ENCODE peak calls at places on chromosomes 13 and 19, in seven cellular contexts. One of them, this sample, is unnamed.

GRCh38 chr19:49502866-49503581 is 6.8 kb downstream of the RPS11 start:
- DNase-seq in H9: peak
- DNase-seq in activated naive CD8-positive, alpha-beta T cell treated with anti-CD3 and anti-CD28 coated beads, Interleukin-2, amount 50 U/mL, for 24 hours: no peak
- DNase-seq in psoas muscle: peak
- DNase-seq in NCI-H1694 treated with DMSO at 0.1 percent for 48 hours: peak
- DNase-seq in AG10803: peak
- DNase-seq in heart right ventricle: peak
- DNase-seq in this sample: no peak

GRCh38 chr19:41863209-41863931 is 3.3 kb downstream of the RPS19 start:
- DNase-seq in H9: no peak
- DNase-seq in activated naive CD8-positive, alpha-beta T cell treated with anti-CD3 and anti-CD28 coated beads, Interleukin-2, amount 50 U/mL, for 24 hours: no peak
- DNase-seq in psoas muscle: no peak
- DNase-seq in NCI-H1694 treated with DMSO at 0.1 percent for 48 hours: no peak
- DNase-seq in AG10803: no peak
- DNase-seq in heart right ventricle: no peak
- DNase-seq in this sample: no peak

GRCh38 chr13:50588736-50589135 is 254.8 kb downstream of the DLEU7 start:
- DNase-seq in H9: no peak
- DNase-seq in activated naive CD8-positive, alpha-beta T cell treated with anti-CD3 and anti-CD28 coated beads, Interleukin-2, amount 50 U/mL, for 24 hours: no peak
- DNase-seq in psoas muscle: no peak
- DNase-seq in NCI-H1694 treated with DMSO at 0.1 percent for 48 hours: no peak
- DNase-seq in AG10803: no peak
- DNase-seq in heart right ventricle: no peak
- DNase-seq in this sample: no peak

GRCh38 chr19:42295831-42296525 is 6.0 kb upstream of the PRR19 start:
- DNase-seq in H9: peak
- DNase-seq in activated naive CD8-positive, alpha-beta T cell treated with anti-CD3 and anti-CD28 coated beads, Interleukin-2, amount 50 U/mL, for 24 hours: peak
- DNase-seq in psoas muscle: peak
- DNase-seq in NCI-H1694 treated with DMSO at 0.1 percent for 48 hours: peak
- DNase-seq in AG10803: peak
- DNase-seq in heart right ventricle: peak
- DNase-seq in this sample: peak

GRCh38 chr13:20118268-20119140 is 42.3 kb downstream of the GJA3 start:
- DNase-seq in H9: peak
- DNase-seq in activated naive CD8-positive, alpha-beta T cell treated with anti-CD3 and anti-CD28 coated beads, Interleukin-2, amount 50 U/mL, for 24 hours: no peak
- DNase-seq in psoas muscle: peak
- DNase-seq in NCI-H1694 treated with DMSO at 0.1 percent for 48 hours: no peak
- DNase-seq in AG10803: peak
- DNase-seq in heart right ventricle: peak
- DNase-seq in this sample: peak

GRCh38 chr13:28730762-28731161 is 12.0 kb upstream of the SLC46A3 start:
- DNase-seq in H9: no peak
- DNase-seq in activated naive CD8-positive, alpha-beta T cell treated with anti-CD3 and anti-CD28 coated beads, Interleukin-2, amount 50 U/mL, for 24 hours: no peak
- DNase-seq in psoas muscle: no peak
- DNase-seq in NCI-H1694 treated with DMSO at 0.1 percent for 48 hours: no peak
- DNase-seq in AG10803: no peak
- DNase-seq in heart right ventricle: no peak
- DNase-seq in this sample: no peak

GRCh38 chr19:52492201-52492960 is 35.1 kb upstream of the ZNF808 start:
- DNase-seq in H9: peak
- DNase-seq in activated naive CD8-positive, alpha-beta T cell treated with anti-CD3 and anti-CD28 coated beads, Interleukin-2, amount 50 U/mL, for 24 hours: no peak
- DNase-seq in psoas muscle: no peak
- DNase-seq in NCI-H1694 treated with DMSO at 0.1 percent for 48 hours: no peak
- DNase-seq in AG10803: no peak
- DNase-seq in heart right ventricle: no peak
- DNase-seq in this sample: no peak

GRCh38 chr19:30068528-30069395 is 126.7 kb downstream of the URI1 start:
- DNase-seq in H9: peak
- DNase-seq in activated naive CD8-positive, alpha-beta T cell treated with anti-CD3 and anti-CD28 coated beads, Interleukin-2, amount 50 U/mL, for 24 hours: no peak
- DNase-seq in psoas muscle: no peak
- DNase-seq in NCI-H1694 treated with DMSO at 0.1 percent for 48 hours: no peak
- DNase-seq in AG10803: no peak
- DNase-seq in heart right ventricle: no peak
- DNase-seq in this sample: no peak

GRCh38 chr13:106117035-106117434 is 418.4 kb downstream of the EFNB2 start:
- DNase-seq in H9: no peak
- DNase-seq in activated naive CD8-positive, alpha-beta T cell treated with anti-CD3 and anti-CD28 coated beads, Interleukin-2, amount 50 U/mL, for 24 hours: no peak
- DNase-seq in psoas muscle: no peak
- DNase-seq in NCI-H1694 treated with DMSO at 0.1 percent for 48 hours: no peak
- DNase-seq in AG10803: peak
- DNase-seq in heart right ventricle: no peak
- DNase-seq in this sample: no peak

GRCh38 chr13:33379597-33379996 is 94.0 kb upstream of the STARD13 start:
- DNase-seq in H9: peak
- DNase-seq in activated naive CD8-positive, alpha-beta T cell treated with anti-CD3 and anti-CD28 coated beads, Interleukin-2, amount 50 U/mL, for 24 hours: no peak
- DNase-seq in psoas muscle: no peak
- DNase-seq in NCI-H1694 treated with DMSO at 0.1 percent for 48 hours: no peak
- DNase-seq in AG10803: no peak
- DNase-seq in heart right ventricle: no peak
- DNase-seq in this sample: no peak

GRCh38 chr13:91346848-91347211 is 657 bp upstream of the MIR17HG start:
- DNase-seq in H9: peak
- DNase-seq in activated naive CD8-positive, alpha-beta T cell treated with anti-CD3 and anti-CD28 coated beads, Interleukin-2, amount 50 U/mL, for 24 hours: peak
- DNase-seq in psoas muscle: no peak
- DNase-seq in NCI-H1694 treated with DMSO at 0.1 percent for 48 hours: no peak
- DNase-seq in AG10803: no peak
- DNase-seq in heart right ventricle: no peak
- DNase-seq in this sample: no peak

GRCh38 chr19:5407356-5407755 is 47.9 kb upstream of the ZNRF4 start:
- DNase-seq in H9: no peak
- DNase-seq in activated naive CD8-positive, alpha-beta T cell treated with anti-CD3 and anti-CD28 coated beads, Interleukin-2, amount 50 U/mL, for 24 hours: no peak
- DNase-seq in psoas muscle: no peak
- DNase-seq in NCI-H1694 treated with DMSO at 0.1 percent for 48 hours: no peak
- DNase-seq in AG10803: peak
- DNase-seq in heart right ventricle: no peak
- DNase-seq in this sample: no peak

GRCh38 chr13:106882222-106882621 is 314.3 kb upstream of the ARGLU1 start:
- DNase-seq in H9: no peak
- DNase-seq in activated naive CD8-positive, alpha-beta T cell treated with anti-CD3 and anti-CD28 coated beads, Interleukin-2, amount 50 U/mL, for 24 hours: no peak
- DNase-seq in psoas muscle: no peak
- DNase-seq in NCI-H1694 treated with DMSO at 0.1 percent for 48 hours: no peak
- DNase-seq in AG10803: no peak
- DNase-seq in heart right ventricle: no peak
- DNase-seq in this sample: no peak

GRCh38 chr19:28333909-28334308 is 879.0 kb downstream of the UQCRFS1 start:
- DNase-seq in H9: no peak
- DNase-seq in activated naive CD8-positive, alpha-beta T cell treated with anti-CD3 and anti-CD28 coated beads, Interleukin-2, amount 50 U/mL, for 24 hours: no peak
- DNase-seq in psoas muscle: no peak
- DNase-seq in NCI-H1694 treated with DMSO at 0.1 percent for 48 hours: no peak
- DNase-seq in AG10803: no peak
- DNase-seq in heart right ventricle: no peak
- DNase-seq in this sample: no peak

GRCh38 chr13:49020940-49021548 is 45.3 kb downstream of the FNDC3A start:
- DNase-seq in H9: peak
- DNase-seq in activated naive CD8-positive, alpha-beta T cell treated with anti-CD3 and anti-CD28 coated beads, Interleukin-2, amount 50 U/mL, for 24 hours: no peak
- DNase-seq in psoas muscle: no peak
- DNase-seq in NCI-H1694 treated with DMSO at 0.1 percent for 48 hours: no peak
- DNase-seq in AG10803: peak
- DNase-seq in heart right ventricle: no peak
- DNase-seq in this sample: no peak

GRCh38 chr19:4012975-4013634 is 5.6 kb downstream of the PIAS4 start:
- DNase-seq in H9: no peak
- DNase-seq in activated naive CD8-positive, alpha-beta T cell treated with anti-CD3 and anti-CD28 coated beads, Interleukin-2, amount 50 U/mL, for 24 hours: no peak
- DNase-seq in psoas muscle: no peak
- DNase-seq in NCI-H1694 treated with DMSO at 0.1 percent for 48 hours: no peak
- DNase-seq in AG10803: no peak
- DNase-seq in heart right ventricle: no peak
- DNase-seq in this sample: no peak

GRCh38 chr19:8884416-8884815 is 52.2 kb downstream of the MBD3L1 start:
- DNase-seq in H9: no peak
- DNase-seq in activated naive CD8-positive, alpha-beta T cell treated with anti-CD3 and anti-CD28 coated beads, Interleukin-2, amount 50 U/mL, for 24 hours: no peak
- DNase-seq in psoas muscle: no peak
- DNase-seq in NCI-H1694 treated with DMSO at 0.1 percent for 48 hours: no peak
- DNase-seq in AG10803: no peak
- DNase-seq in heart right ventricle: no peak
- DNase-seq in this sample: no peak

GRCh38 chr13:95128045-95128643 is 173.1 kb downstream of the ABCC4 start:
- DNase-seq in H9: no peak
- DNase-seq in activated naive CD8-positive, alpha-beta T cell treated with anti-CD3 and anti-CD28 coated beads, Interleukin-2, amount 50 U/mL, for 24 hours: no peak
- DNase-seq in psoas muscle: no peak
- DNase-seq in NCI-H1694 treated with DMSO at 0.1 percent for 48 hours: no peak
- DNase-seq in AG10803: no peak
- DNase-seq in heart right ventricle: no peak
- DNase-seq in this sample: no peak

This sample was measured in aorta.